ENCODE peak calls at places on chromosomes 12 and 14, in four cellular contexts. J is foreskin fibroblast, T is astrocyte of the spinal cord, E is bronchial epithelial cell. D is an unnamed sample.

GRCh38 chr12:60689137-60689536 is 1093.3 kb downstream of the SLC16A7 start:
- DNase-seq in T (no peak), J (no peak), E (peak), D (no peak)

GRCh38 chr14:67815573-67816235 is 686 bp downstream of the ZFYVE26 start:
- DNase-seq in T (peak), J (peak), E (peak), D (no peak)

GRCh38 chr12:25276199-25276937 is 25.6 kb upstream of the KRAS start:
- DNase-seq in T (peak), E (peak), J (peak), D (peak)

GRCh38 chr12:109459247-109459646 is 17.9 kb downstream of the KCTD10 start:
- DNase-seq in T (peak), E (no peak), J (no peak), D (no peak)

GRCh38 chr14:51242545-51243490 is 2.8 kb downstream of the TMX1 start:
- DNase-seq in T (no peak), E (no peak), J (no peak), D (no peak)

GRCh38 chr12:128690641-128691040 is 133.1 kb downstream of the SLC15A4 start:
- DNase-seq in J (no peak), T (no peak), E (no peak), D (no peak)

GRCh38 chr12:106019130-106019529 is 119.6 kb downstream of the NUAK1 start:
- DNase-seq in E (peak), T (no peak), J (no peak), D (no peak)

GRCh38 chr12:49030119-49030518 is 11.5 kb upstream of the PRKAG1 start:
- DNase-seq in J (no peak), E (no peak), T (no peak), D (no peak)

GRCh38 chr12:125360540-125360939 is 295.3 kb downstream of the AACS start:
- DNase-seq in T (no peak), J (no peak), E (no peak), D (no peak)

GRCh38 chr14:81434230-81434629 is 34.1 kb upstream of the STON2 start:
- DNase-seq in J (no peak), E (no peak), T (no peak), D (no peak)

GRCh38 chr12:105214670-105215375 is 21.2 kb downstream of the APPL2 start:
- DNase-seq in J (no peak), T (no peak), E (peak), D (no peak)

GRCh38 chr12:56998316-56998715 is 8.0 kb downstream of the ZBTB39 start:
- DNase-seq in T (no peak), E (no peak), J (no peak), D (no peak)

GRCh38 chr14:61523751-61524150 is 171.6 kb upstream of the HIF1A start:
- DNase-seq in J (no peak), T (no peak), E (peak), D (no peak)

GRCh38 chr14:103361868-103362267 is 23.3 kb upstream of the MARK3 start:
- DNase-seq in T (peak), E (peak), J (peak), D (peak)

GRCh38 chr14:105176513-105176912 is 4.6 kb downstream of the NUDT14 start:
- DNase-seq in E (no peak), T (no peak), J (no peak), D (no peak)

DNA sequence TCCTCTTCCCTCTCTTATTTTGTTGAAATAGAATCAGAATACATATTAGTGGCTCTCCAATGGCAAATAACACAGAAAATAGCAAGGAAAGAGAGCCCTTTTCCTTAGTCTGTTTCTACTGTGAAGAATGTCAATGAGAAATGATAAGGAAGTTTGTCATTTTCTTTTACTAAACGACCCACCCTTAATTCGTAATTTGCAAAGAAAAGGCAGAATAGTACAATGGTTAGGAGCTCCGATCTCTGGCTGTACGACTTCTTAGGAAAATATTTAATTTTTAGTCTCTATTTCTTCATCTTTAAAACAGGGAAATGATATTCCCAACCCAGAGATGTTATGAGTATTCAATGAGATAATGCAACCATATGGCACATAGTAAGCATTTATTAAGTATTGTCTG is 6.0 kb downstream of the PAX9 start:
- DNase-seq in E (no peak), J (no peak), T (no peak), D (no peak)
- H3K4me3 ChIP-seq in E (no peak), J (no peak), T (no peak), D (no peak)

GRCh38 chr12:122886851-122887816 is 8.8 kb downstream of the VPS37B start:
- DNase-seq in T (peak), J (no peak), E (peak), D (no peak)
- H3K4me3 ChIP-seq in T (no peak), J (no peak), E (peak), D (no peak)

GRCh38 chr14:73237219-73237785 is at the start of gene PAPLN:
- DNase-seq in J (no peak), T (no peak), E (no peak), D (no peak)
- H3K4me3 ChIP-seq in J (peak), T (peak), E (peak), D (peak)

DNA sequence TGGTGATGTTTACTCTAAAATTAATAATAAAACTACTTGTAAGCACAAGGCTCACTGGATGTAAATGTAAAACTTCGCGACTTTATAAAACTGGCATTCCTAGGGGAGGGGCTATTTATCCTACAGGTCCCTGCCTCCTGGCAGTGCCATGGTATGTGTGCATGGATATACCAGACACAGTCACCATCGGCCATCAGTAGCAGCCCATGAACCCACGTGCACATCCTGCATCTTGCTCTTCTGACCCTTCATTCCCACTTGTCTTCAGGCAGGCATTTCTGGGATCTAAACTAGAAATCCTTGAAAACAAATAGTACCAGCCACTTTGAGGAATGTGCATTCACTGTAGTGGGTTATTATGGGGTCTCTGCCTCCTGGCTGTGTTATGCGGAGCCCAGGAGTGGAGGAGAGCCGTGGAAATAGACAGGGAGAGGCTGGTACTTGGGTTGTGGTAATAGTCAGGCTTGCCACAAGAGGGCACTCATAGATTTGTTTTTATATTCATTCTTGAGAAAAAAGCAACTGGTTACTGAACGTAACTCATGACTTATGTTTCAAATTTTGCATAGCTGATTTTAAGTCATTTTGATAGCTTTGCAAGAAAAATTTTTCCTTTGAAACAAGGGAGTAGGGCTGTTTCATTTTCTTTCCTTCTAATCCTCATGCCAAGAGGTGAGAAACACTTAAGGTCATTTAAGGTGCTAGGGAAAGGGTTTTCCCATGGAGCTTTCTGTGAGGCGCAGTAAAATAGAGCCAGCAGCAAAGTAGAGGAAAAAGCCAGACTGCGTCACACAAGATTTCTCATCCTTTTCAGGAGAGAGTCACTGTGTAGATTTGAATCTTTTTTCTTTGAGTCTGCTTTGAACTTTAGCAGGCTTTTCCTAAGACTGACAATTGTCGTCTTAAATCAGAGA is 17.4 kb upstream of the GALNT16 start:
- DNase-seq in E (peak), T (peak), J (peak), D (peak)
- H3K4me3 ChIP-seq in E (no peak), T (no peak), J (no peak), D (no peak)

D was measured in AG09309.